ENCODE peak calls at places on chromosomes 1 and 21, in nine cellular contexts. W, R, I, Y, C, E, O, S and U are unnamed samples.

GRCh38 chr1:95752515-95753381 is 518.7 kb downstream of the RWDD3 start:
- DNase-seq in O (no peak), W (no peak), Y (no peak), E (peak), S (no peak), R (no peak), I (no peak), C (no peak), U (no peak)

GRCh38 chr1:235659186-235659771 is 9.7 kb upstream of the GNG4 start:
- DNase-seq in E (no peak), Y (no peak), S (no peak), I (no peak), R (no peak), C (no peak), W (no peak), O (no peak), U (no peak)

GRCh38 chr1:38817958-38818705 is 41.4 kb downstream of the RRAGC start:
- DNase-seq in Y (peak), C (peak), R (peak), I (no peak), E (peak), W (peak), S (peak), O (no peak), U (no peak)

GRCh38 chr21:15363921-15364320 is 299.1 kb upstream of the NRIP1 start:
- DNase-seq in C (no peak), R (no peak), S (no peak), O (no peak), E (no peak), I (no peak), W (no peak), Y (no peak), U (no peak)

GRCh38 chr1:62356257-62356835 is 37.1 kb upstream of the KANK4 start:
- DNase-seq in W (peak), E (peak), I (peak), C (no peak), Y (no peak), O (no peak), S (peak), R (no peak), U (peak)

GRCh38 chr1:227542153-227543120 is 20.9 kb upstream of the ZNF678 start:
- DNase-seq in O (peak), Y (peak), I (peak), R (peak), S (peak), E (peak), C (peak), W (peak), U (peak)

GRCh38 chr1:17118706-17119075 is 560 bp downstream of the PADI2 start:
- DNase-seq in I (no peak), W (no peak), E (no peak), R (no peak), C (no peak), O (no peak), Y (no peak), S (no peak), U (no peak)

GRCh38 chr1:201016943-201017827 is 6.3 kb downstream of the KIF21B start:
- DNase-seq in R (no peak), I (no peak), W (peak), S (no peak), E (peak), C (no peak), O (no peak), Y (no peak), U (no peak)

GRCh38 chr1:16091296-16091695 is 17.8 kb upstream of the FAM131C start:
- DNase-seq in I (no peak), C (no peak), S (no peak), R (no peak), O (no peak), Y (no peak), W (no peak), E (no peak), U (no peak)

GRCh38 chr1:192601145-192602048 is 25.8 kb downstream of the RGS1 start:
- DNase-seq in Y (no peak), S (no peak), E (no peak), I (no peak), O (no peak), R (no peak), C (no peak), W (peak), U (no peak)

GRCh38 chr21:28216976-28217523 is 775.6 kb downstream of the LTN1 start:
- DNase-seq in S (no peak), R (no peak), O (no peak), I (no peak), W (no peak), Y (no peak), C (no peak), E (no peak), U (no peak)

GRCh38 chr1:8589571-8589970 is 227.9 kb downstream of the RERE start:
- DNase-seq in C (no peak), E (no peak), S (no peak), W (no peak), Y (no peak), O (no peak), R (no peak), I (no peak), U (no peak)

GRCh38 chr1:240508201-240508600 is 103.8 kb downstream of the GREM2 start:
- DNase-seq in R (no peak), I (no peak), S (no peak), Y (no peak), C (no peak), E (no peak), O (no peak), W (no peak), U (no peak)

GRCh38 chr1:67460648-67461500 is 30.7 kb upstream of the SERBP1 start:
- DNase-seq in W (no peak), O (no peak), R (no peak), Y (no peak), I (no peak), C (no peak), E (no peak), S (no peak), U (no peak)

GRCh38 chr1:6801998-6802397 is 16.7 kb downstream of the CAMTA1 start:
- DNase-seq in Y (no peak), R (no peak), S (no peak), O (no peak), C (no peak), I (no peak), E (no peak), W (no peak), U (no peak)

GRCh38 chr1:23931481-23931880 is 18.3 kb upstream of the CNR2 start:
- DNase-seq in R (no peak), I (no peak), O (no peak), W (no peak), Y (no peak), C (no peak), E (no peak), S (no peak), U (no peak)

GRCh38 chr1:107574044-107574443 is 390.9 kb downstream of the VAV3 start:
- DNase-seq in W (no peak), O (no peak), E (no peak), I (no peak), S (no peak), C (no peak), Y (no peak), R (no peak), U (no peak)

GRCh38 chr1:155981266-155982088 is 3.1 kb upstream of the ARHGEF2 start:
- DNase-seq in W (peak), E (peak), Y (no peak), I (peak), C (no peak), S (peak), R (no peak), O (no peak), U (no peak)

GRCh38 chr1:175572932-175573871 is 170.2 kb downstream of the TNR start:
- DNase-seq in O (peak), I (peak), E (no peak), C (no peak), W (no peak), R (no peak), S (no peak), Y (peak), U (no peak)

GRCh38 chr1:200154069-200154767 is 126.7 kb downstream of the NR5A2 start:
- DNase-seq in Y (no peak), O (no peak), W (peak), I (peak), C (peak), R (peak), E (peak), S (peak), U (no peak)

GRCh38 chr1:84479998-84480397 is 932 bp downstream of the RPF1 start:
- DNase-seq in E (peak), S (no peak), O (no peak), Y (peak), W (peak), R (no peak), I (no peak), C (no peak), U (no peak)

GRCh38 chr1:85379203-85380136 is 85.5 kb downstream of the DDAH1 start:
- DNase-seq in I (no peak), R (no peak), E (no peak), Y (no peak), S (no peak), W (no peak), C (no peak), O (no peak), U (no peak)

GRCh38 chr1:12052008-12052573 is 11.0 kb upstream of the TNFRSF8 start:
- DNase-seq in I (peak), R (no peak), C (peak), E (peak), Y (peak), O (peak), S (no peak), W (peak), U (peak)

GRCh38 chr1:152440635-152441471 is 26.8 kb upstream of the CRNN start:
- DNase-seq in W (peak), I (peak), S (peak), R (peak), O (peak), C (peak), E (peak), Y (peak), U (peak)

GRCh38 chr1:246791303-246791918 is 67.2 kb downstream of the SCCPDH start:
- DNase-seq in S (no peak), C (no peak), R (no peak), I (no peak), O (no peak), Y (no peak), E (no peak), W (no peak), U (no peak)

GRCh38 chr1:226957714-226958113 is 17.6 kb downstream of the COQ8A start:
- DNase-seq in W (no peak), I (no peak), R (no peak), C (no peak), E (no peak), O (no peak), Y (no peak), S (no peak), U (no peak)

GRCh38 chr1:172893146-172893841 is 157.4 kb downstream of the TNFSF18 start:
- DNase-seq in S (no peak), Y (no peak), E (no peak), R (no peak), W (no peak), C (no peak), O (no peak), I (no peak), U (peak)

GRCh38 chr1:112509005-112509659 is 367 bp downstream of the WNT2B start:
- DNase-seq in Y (no peak), I (no peak), E (no peak), S (no peak), C (peak), O (no peak), W (peak), R (no peak), U (no peak)

GRCh38 chr1:111369177-111369576 is 58.4 kb downstream of the OVGP1 start:
- DNase-seq in W (no peak), Y (no peak), E (no peak), R (no peak), C (no peak), O (no peak), I (no peak), S (no peak), U (no peak)

GRCh38 chr1:159941139-159941866 is 4.1 kb downstream of the IGSF9 start:
- DNase-seq in Y (no peak), W (no peak), R (no peak), S (no peak), O (no peak), C (no peak), I (no peak), E (no peak), U (no peak)

GRCh38 chr1:68495968-68496679 is 758 bp downstream of the DEPDC1 start:
- DNase-seq in R (peak), I (peak), W (peak), C (peak), S (no peak), O (no peak), E (peak), Y (no peak), U (no peak)

GRCh38 chr1:1990222-1990621 is 13.4 kb downstream of the CFAP74 start:
- DNase-seq in Y (no peak), E (no peak), R (no peak), I (no peak), S (no peak), O (no peak), C (no peak), W (no peak), U (no peak)

GRCh38 chr1:209743145-209743482 is 12.7 kb upstream of the TRAF3IP3 start:
- DNase-seq in E (no peak), C (no peak), S (no peak), I (no peak), Y (no peak), W (no peak), R (no peak), O (no peak), U (peak)